ENCODE peak calls at places on chromosomes 13 and 19, in seven cellular contexts. Z, L, U, M, E, X and R are unnamed samples.

GRCh38 chr13:95643814-95644598 is 500 bp downstream of the DZIP1 start:
- DNase-seq in L (no peak), X (no peak), U (peak), E (no peak), M (no peak), Z (no peak), R (no peak)

GRCh38 chr13:87998081-87998480 is 326.9 kb downstream of the SLITRK5 start:
- DNase-seq in X (no peak), Z (no peak), E (no peak), M (no peak), U (no peak), L (no peak), R (no peak)

GRCh38 chr13:26679411-26679810 is 81.2 kb downstream of the GPR12 start:
- DNase-seq in U (no peak), L (no peak), E (no peak), Z (no peak), X (no peak), M (no peak), R (no peak)

GRCh38 chr13:110582421-110582954 is 21.0 kb upstream of the RAB20 start:
- DNase-seq in E (no peak), Z (peak), X (no peak), M (no peak), U (no peak), L (no peak), R (no peak)

GRCh38 chr13:112137144-112137543 is 70.2 kb downstream of the SOX1 start:
- DNase-seq in L (no peak), U (peak), X (no peak), E (no peak), M (no peak), Z (peak), R (no peak)

GRCh38 chr19:56091751-56092546 is 29.1 kb downstream of the ZNF787 start:
- DNase-seq in U (peak), M (no peak), X (no peak), E (no peak), Z (no peak), L (no peak), R (peak)

GRCh38 chr19:54133312-54133956 is 4.1 kb upstream of the CNOT3 start:
- DNase-seq in Z (no peak), M (no peak), E (no peak), X (no peak), L (no peak), U (no peak), R (no peak)

GRCh38 chr19:17703823-17704463 is 15.3 kb upstream of the MAP1S start:
- DNase-seq in U (peak), Z (no peak), X (peak), E (no peak), M (peak), L (peak), R (peak)

GRCh38 chr13:32726374-32727037 is 140.3 kb downstream of the PDS5B start:
- DNase-seq in L (no peak), Z (no peak), U (no peak), X (no peak), M (no peak), E (no peak), R (no peak)

GRCh38 chr13:43838909-43839308 is 40.6 kb downstream of the CCDC122 start:
- DNase-seq in Z (no peak), L (no peak), X (no peak), E (no peak), U (no peak), M (no peak), R (no peak)

GRCh38 chr13:31675521-31675953 is 63.8 kb upstream of the RXFP2 start:
- DNase-seq in E (no peak), Z (no peak), L (no peak), M (no peak), U (no peak), X (no peak), R (no peak)

GRCh38 chr13:30569901-30570576 is 47.7 kb upstream of the USPL1 start:
- DNase-seq in L (peak), X (no peak), M (no peak), E (no peak), Z (no peak), U (no peak), R (no peak)

GRCh38 chr19:42313096-42313839 is at the start of gene TMEM145:
- DNase-seq in Z (no peak), X (no peak), U (peak), L (peak), M (peak), E (no peak), R (no peak)

GRCh38 chr19:13978306-13978705 is 26.0 kb downstream of the DCAF15 start:
- DNase-seq in U (peak), X (no peak), M (peak), E (peak), Z (no peak), L (peak), R (no peak)

GRCh38 chr19:28063702-28064101 is 1149.2 kb downstream of the UQCRFS1 start:
- DNase-seq in Z (no peak), X (no peak), E (no peak), M (no peak), U (no peak), L (no peak), R (no peak)

GRCh38 chr19:38266981-38267597 is 2.7 kb downstream of the SPINT2 start:
- DNase-seq in X (no peak), M (no peak), E (no peak), U (no peak), Z (no peak), L (peak), R (no peak)

GRCh38 chr19:47729468-47729798 is 15.9 kb upstream of the NOP53 start:
- DNase-seq in U (no peak), L (peak), Z (no peak), X (no peak), M (peak), E (peak), R (no peak)

GRCh38 chr13:54301085-54301484 is 1272.5 kb downstream of the OLFM4 start:
- DNase-seq in L (no peak), U (no peak), E (no peak), X (no peak), M (no peak), Z (no peak), R (no peak)

GRCh38 chr13:107276936-107277335 is 709.0 kb upstream of the ARGLU1 start:
- DNase-seq in E (no peak), U (no peak), X (no peak), L (no peak), M (no peak), Z (no peak), R (no peak)

GRCh38 chr13:22569830-22570229 is 610.9 kb upstream of the SGCG start:
- DNase-seq in L (no peak), Z (no peak), E (no peak), U (no peak), M (no peak), X (no peak), R (no peak)

GRCh38 chr19:47094557-47095517 is 18.7 kb downstream of the ZC3H4 start:
- DNase-seq in Z (no peak), M (no peak), E (no peak), U (no peak), L (peak), X (peak), R (peak)

GRCh38 chr19:33226550-33227241 is 1.0 kb upstream of the SLC7A10 start:
- DNase-seq in Z (no peak), E (no peak), M (no peak), L (peak), U (peak), X (no peak), R (no peak)

GRCh38 chr19:49316284-49316683 is 8.7 kb downstream of the SLC6A16 start:
- DNase-seq in U (no peak), E (no peak), Z (no peak), L (no peak), X (no peak), M (no peak), R (no peak)

GRCh38 chr19:53957448-53958167 is 5.1 kb upstream of the CACNG8 start:
- DNase-seq in L (no peak), E (no peak), X (no peak), Z (no peak), U (no peak), M (no peak), R (no peak)

GRCh38 chr13:100526299-100527030 is 62.1 kb downstream of the GGACT start:
- DNase-seq in L (no peak), U (peak), Z (no peak), M (no peak), E (no peak), X (no peak), R (no peak)

GRCh38 chr19:8569066-8569761 is 8.0 kb downstream of the MYO1F start:
- DNase-seq in Z (no peak), U (no peak), X (peak), E (peak), M (no peak), L (peak), R (peak)

GRCh38 chr19:46603195-46603637 is 2.1 kb downstream of the CALM3 start:
- DNase-seq in L (peak), X (no peak), E (no peak), Z (peak), U (no peak), M (no peak), R (no peak)

GRCh38 chr13:52405767-52406494 is at the start of gene THSD1:
- DNase-seq in U (peak), X (peak), L (peak), Z (peak), E (no peak), M (peak), R (no peak)